ENCODE peak calls at places on chromosomes 11 and 22, in eight cellular contexts. One of them, this sample, is unnamed.

GRCh38 chr11:316031-316701 is 2.3 kb downstream of the IFITM1 start:
- DNase-seq in testis: no peak
- DNase-seq in esophagus squamous epithelium: no peak
- DNase-seq in A549: no peak
- DNase-seq in spleen: peak; percentile 89
- DNase-seq in body of pancreas: no peak
- DNase-seq in tibial nerve: no peak
- DNase-seq in heart left ventricle: peak; percentile 51
- DNase-seq in this sample: no peak

GRCh38 chr11:88178211-88178610 is 3.0 kb upstream of the RAB38 start:
- DNase-seq in testis: peak; percentile 46
- DNase-seq in esophagus squamous epithelium: no peak
- DNase-seq in A549: no peak
- DNase-seq in spleen: no peak
- DNase-seq in body of pancreas: no peak
- DNase-seq in tibial nerve: no peak
- DNase-seq in heart left ventricle: no peak
- DNase-seq in this sample: no peak

GRCh38 chr22:38353142-38353629 is 36.0 kb upstream of the CSNK1E start:
- DNase-seq in testis: peak; percentile 65
- DNase-seq in esophagus squamous epithelium: no peak
- DNase-seq in A549: peak; percentile 56
- DNase-seq in spleen: peak; percentile 94
- DNase-seq in body of pancreas: peak; percentile 71
- DNase-seq in tibial nerve: peak; percentile 48
- DNase-seq in heart left ventricle: peak; percentile 63
- DNase-seq in this sample: peak; percentile 63

GRCh38 chr11:15957234-15957633 is 399.1 kb downstream of the SOX6 start:
- DNase-seq in testis: no peak
- DNase-seq in esophagus squamous epithelium: no peak
- DNase-seq in A549: no peak
- DNase-seq in spleen: no peak
- DNase-seq in body of pancreas: no peak
- DNase-seq in tibial nerve: no peak
- DNase-seq in heart left ventricle: no peak
- DNase-seq in this sample: no peak

GRCh38 chr22:21446128-21446826 is 20.9 kb upstream of the TMEM191C start:
- DNase-seq in testis: peak; percentile 12
- DNase-seq in esophagus squamous epithelium: no peak
- DNase-seq in A549: no peak
- DNase-seq in spleen: peak; percentile 64
- DNase-seq in body of pancreas: no peak
- DNase-seq in tibial nerve: no peak
- DNase-seq in heart left ventricle: no peak
- DNase-seq in this sample: no peak

GRCh38 chr22:29954203-29954855 is 71.4 kb downstream of the MTMR3 start:
- DNase-seq in testis: no peak
- DNase-seq in esophagus squamous epithelium: no peak
- DNase-seq in A549: no peak
- DNase-seq in spleen: no peak
- DNase-seq in body of pancreas: no peak
- DNase-seq in tibial nerve: no peak
- DNase-seq in heart left ventricle: no peak
- DNase-seq in this sample: peak; percentile 87

GRCh38 chr11:19819148-19819547 is 106.5 kb downstream of the NAV2 start:
- DNase-seq in testis: no peak
- DNase-seq in esophagus squamous epithelium: no peak
- DNase-seq in A549: no peak
- DNase-seq in spleen: no peak
- DNase-seq in body of pancreas: no peak
- DNase-seq in tibial nerve: no peak
- DNase-seq in heart left ventricle: no peak
- DNase-seq in this sample: no peak

GRCh38 chr22:27850000-27850465 is 48.5 kb upstream of the MN1 start:
- DNase-seq in testis: peak; percentile 59
- DNase-seq in esophagus squamous epithelium: no peak
- DNase-seq in A549: no peak
- DNase-seq in spleen: no peak
- DNase-seq in body of pancreas: no peak
- DNase-seq in tibial nerve: peak; percentile 56
- DNase-seq in heart left ventricle: no peak
- DNase-seq in this sample: no peak

GRCh38 chr22:37409557-37409956 is 17.7 kb downstream of the ELFN2 start:
- DNase-seq in testis: no peak
- DNase-seq in esophagus squamous epithelium: no peak
- DNase-seq in A549: no peak
- DNase-seq in spleen: no peak
- DNase-seq in body of pancreas: no peak
- DNase-seq in tibial nerve: no peak
- DNase-seq in heart left ventricle: no peak
- DNase-seq in this sample: no peak

GRCh38 chr11:14907411-14908213 is 15.6 kb upstream of the CYP2R1 start:
- DNase-seq in testis: peak; percentile 94
- DNase-seq in esophagus squamous epithelium: peak; percentile 12
- DNase-seq in A549: peak; percentile 17
- DNase-seq in spleen: peak; percentile 96
- DNase-seq in body of pancreas: peak; percentile 86
- DNase-seq in tibial nerve: peak; percentile 80
- DNase-seq in heart left ventricle: peak; percentile 54
- DNase-seq in this sample: peak; percentile 88

GRCh38 chr11:12694182-12694531 is 19.9 kb downstream of the TEAD1 start:
- DNase-seq in testis: peak; percentile 44
- DNase-seq in esophagus squamous epithelium: no peak
- DNase-seq in A549: no peak
- DNase-seq in spleen: no peak
- DNase-seq in body of pancreas: peak; percentile 57
- DNase-seq in tibial nerve: no peak
- DNase-seq in heart left ventricle: no peak
- DNase-seq in this sample: no peak

GRCh38 chr11:123587044-123587443 is 67.4 kb downstream of the SCN3B start:
- DNase-seq in testis: no peak
- DNase-seq in esophagus squamous epithelium: no peak
- DNase-seq in A549: peak; percentile 61
- DNase-seq in spleen: no peak
- DNase-seq in body of pancreas: no peak
- DNase-seq in tibial nerve: no peak
- DNase-seq in heart left ventricle: no peak
- DNase-seq in this sample: no peak

GRCh38 chr22:20637740-20638139 is 130.3 kb downstream of the MED15 start:
- DNase-seq in testis: no peak
- DNase-seq in esophagus squamous epithelium: no peak
- DNase-seq in A549: no peak
- DNase-seq in spleen: no peak
- DNase-seq in body of pancreas: no peak
- DNase-seq in tibial nerve: no peak
- DNase-seq in heart left ventricle: no peak
- DNase-seq in this sample: no peak

GRCh38 chr22:46969491-46969890 is 207.0 kb downstream of the TBC1D22A start:
- DNase-seq in testis: no peak
- DNase-seq in esophagus squamous epithelium: no peak
- DNase-seq in A549: no peak
- DNase-seq in spleen: no peak
- DNase-seq in body of pancreas: no peak
- DNase-seq in tibial nerve: no peak
- DNase-seq in heart left ventricle: no peak
- DNase-seq in this sample: no peak

GRCh38 chr11:114479331-114479730 is 40.1 kb downstream of the REXO2 start:
- DNase-seq in testis: no peak
- DNase-seq in esophagus squamous epithelium: no peak
- DNase-seq in A549: no peak
- DNase-seq in spleen: no peak
- DNase-seq in body of pancreas: no peak
- DNase-seq in tibial nerve: no peak
- DNase-seq in heart left ventricle: no peak
- DNase-seq in this sample: no peak

GRCh38 chr22:42432020-42432596 is at the start of gene NFAM1:
- DNase-seq in testis: no peak
- DNase-seq in esophagus squamous epithelium: no peak
- DNase-seq in A549: no peak
- DNase-seq in spleen: peak; percentile 94
- DNase-seq in body of pancreas: no peak
- DNase-seq in tibial nerve: no peak
- DNase-seq in heart left ventricle: peak; percentile 62
- DNase-seq in this sample: no peak

GRCh38 chr11:1770528-1770927 is 6.8 kb upstream of the CTSD start:
- DNase-seq in testis: no peak
- DNase-seq in esophagus squamous epithelium: no peak
- DNase-seq in A549: no peak
- DNase-seq in spleen: peak; percentile 85
- DNase-seq in body of pancreas: no peak
- DNase-seq in tibial nerve: no peak
- DNase-seq in heart left ventricle: no peak
- DNase-seq in this sample: no peak

GRCh38 chr11:97786961-97787360 is 1233.8 kb upstream of the CNTN5 start:
- DNase-seq in testis: no peak
- DNase-seq in esophagus squamous epithelium: no peak
- DNase-seq in A549: no peak
- DNase-seq in spleen: no peak
- DNase-seq in body of pancreas: no peak
- DNase-seq in tibial nerve: no peak
- DNase-seq in heart left ventricle: no peak
- DNase-seq in this sample: no peak

GRCh38 chr22:30649430-30650007 is 13.9 kb downstream of the SLC35E4 start:
- DNase-seq in testis: no peak
- DNase-seq in esophagus squamous epithelium: peak; percentile 30
- DNase-seq in A549: no peak
- DNase-seq in spleen: no peak
- DNase-seq in body of pancreas: no peak
- DNase-seq in tibial nerve: no peak
- DNase-seq in heart left ventricle: peak; percentile 25
- DNase-seq in this sample: peak; percentile 77

GRCh38 chr11:2575611-2576051 is 124.2 kb downstream of the KCNQ1OT1 start:
- DNase-seq in testis: no peak
- DNase-seq in esophagus squamous epithelium: no peak
- DNase-seq in A549: no peak
- DNase-seq in spleen: peak; percentile 58
- DNase-seq in body of pancreas: peak; percentile 8
- DNase-seq in tibial nerve: no peak
- DNase-seq in heart left ventricle: no peak
- DNase-seq in this sample: no peak

GRCh38 chr11:134643519-134644042 is 231.5 kb upstream of the B3GAT1 start:
- DNase-seq in testis: no peak
- DNase-seq in esophagus squamous epithelium: no peak
- DNase-seq in A549: no peak
- DNase-seq in spleen: no peak
- DNase-seq in body of pancreas: no peak
- DNase-seq in tibial nerve: no peak
- DNase-seq in heart left ventricle: no peak
- DNase-seq in this sample: no peak

GRCh38 chr11:6618117-6619020 is 853 bp downstream of the TPP1 start:
- DNase-seq in testis: peak; percentile 69
- DNase-seq in esophagus squamous epithelium: no peak
- DNase-seq in A549: no peak
- DNase-seq in spleen: peak; percentile 86
- DNase-seq in body of pancreas: no peak
- DNase-seq in tibial nerve: peak; percentile 40
- DNase-seq in heart left ventricle: peak; percentile 70
- DNase-seq in this sample: peak; percentile 74

GRCh38 chr11:76445122-76446084 is 585 bp downstream of the EMSY start:
- DNase-seq in testis: peak; percentile 81
- DNase-seq in esophagus squamous epithelium: peak; percentile 25
- DNase-seq in A549: peak; percentile 87
- DNase-seq in spleen: peak; percentile 92
- DNase-seq in body of pancreas: peak; percentile 66
- DNase-seq in tibial nerve: peak; percentile 61
- DNase-seq in heart left ventricle: peak; percentile 80
- DNase-seq in this sample: peak; percentile 86
- TF ChIP-seq POLR2A in testis: no peak
- TF ChIP-seq POLR2A in esophagus squamous epithelium: no peak
- TF ChIP-seq POLR2A in A549: peak; percentile 31
- TF ChIP-seq POLR2A in spleen: no peak
- TF ChIP-seq POLR2A in body of pancreas: peak; percentile 27
- TF ChIP-seq POLR2A in tibial nerve: no peak
- TF ChIP-seq POLR2A in heart left ventricle: no peak
- TF ChIP-seq POLR2A in this sample: no peak

DNA sequence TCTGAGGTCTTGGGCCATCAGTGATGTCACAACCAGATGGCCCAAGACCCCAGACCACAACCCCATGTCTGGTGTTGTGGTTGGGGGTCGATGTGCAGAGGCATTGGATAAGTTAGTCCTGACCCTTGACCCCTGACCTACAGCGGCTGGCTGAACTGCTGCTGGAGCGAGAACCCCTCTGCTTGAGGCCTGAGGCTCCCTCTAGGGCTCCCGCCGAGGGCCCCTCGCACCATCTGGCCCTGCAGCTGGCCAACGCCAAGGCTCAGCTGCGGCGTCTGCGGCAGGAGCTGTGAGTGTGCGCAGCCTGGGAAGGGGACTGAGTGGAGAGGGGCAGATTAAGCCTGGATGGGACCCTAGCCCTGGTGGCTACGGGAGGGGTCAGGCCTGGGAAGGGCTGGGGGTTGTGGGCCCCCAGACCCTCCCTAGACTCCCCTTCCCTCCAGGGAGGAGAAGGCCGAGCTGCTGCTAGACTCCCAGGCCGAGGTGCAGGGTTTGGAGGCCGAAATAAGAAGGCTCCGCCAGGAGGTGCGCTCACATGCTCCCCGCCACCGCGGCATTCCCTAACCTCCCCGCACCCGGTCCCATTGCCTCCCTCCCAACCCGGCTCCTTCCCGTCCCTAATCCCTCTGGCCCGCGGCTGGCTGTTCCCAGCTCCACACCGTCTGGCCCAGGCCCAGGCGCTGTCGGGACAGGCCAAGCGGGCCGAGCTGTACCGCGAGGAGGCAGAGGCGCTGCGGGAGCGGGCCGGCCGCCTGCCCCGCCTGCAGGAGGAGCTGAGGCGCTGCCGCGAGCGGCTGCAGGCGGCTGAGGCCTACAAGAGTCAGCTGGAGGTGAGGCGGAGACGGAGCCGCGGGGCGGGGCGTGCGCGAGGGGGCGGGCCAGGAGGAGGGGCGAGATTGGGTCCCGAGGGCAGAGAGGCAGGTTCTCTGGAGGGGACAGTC is 2.1 kb downstream of the CCDC88B start:
- DNase-seq in testis: peak; percentile 86
- DNase-seq in esophagus squamous epithelium: no peak
- DNase-seq in A549: peak; percentile 91
- DNase-seq in spleen: peak; percentile 97
- DNase-seq in body of pancreas: peak; percentile 97
- DNase-seq in tibial nerve: peak; percentile 72
- DNase-seq in heart left ventricle: peak; percentile 86
- DNase-seq in this sample: peak; percentile 97
- TF ChIP-seq POLR2A in testis: no peak
- TF ChIP-seq POLR2A in esophagus squamous epithelium: no peak
- TF ChIP-seq POLR2A in A549: peak; percentile 85
- TF ChIP-seq POLR2A in spleen: no peak
- TF ChIP-seq POLR2A in body of pancreas: peak; percentile 79
- TF ChIP-seq POLR2A in tibial nerve: no peak
- TF ChIP-seq POLR2A in heart left ventricle: no peak
- TF ChIP-seq POLR2A in this sample: peak; percentile 60

GRCh38 chr11:46916669-46917108 is 1.7 kb downstream of the LRP4 start:
- DNase-seq in testis: peak; percentile 65
- DNase-seq in esophagus squamous epithelium: no peak
- DNase-seq in A549: peak; percentile 94
- DNase-seq in spleen: no peak
- DNase-seq in body of pancreas: peak; percentile 47
- DNase-seq in tibial nerve: no peak
- DNase-seq in heart left ventricle: peak; percentile 72
- DNase-seq in this sample: peak; percentile 25
- TF ChIP-seq POLR2A in testis: no peak
- TF ChIP-seq POLR2A in esophagus squamous epithelium: no peak
- TF ChIP-seq POLR2A in A549: no peak
- TF ChIP-seq POLR2A in spleen: no peak
- TF ChIP-seq POLR2A in body of pancreas: peak; percentile 36
- TF ChIP-seq POLR2A in tibial nerve: no peak
- TF ChIP-seq POLR2A in heart left ventricle: peak; percentile 23
- TF ChIP-seq POLR2A in this sample: no peak

GRCh38 chr22:17811119-17811518 is 36.9 kb upstream of the BID start:
- DNase-seq in testis: no peak
- DNase-seq in esophagus squamous epithelium: no peak
- DNase-seq in A549: no peak
- DNase-seq in spleen: no peak
- DNase-seq in body of pancreas: no peak
- DNase-seq in tibial nerve: no peak
- DNase-seq in heart left ventricle: no peak
- DNase-seq in this sample: no peak
- TF ChIP-seq POLR2A in testis: no peak
- TF ChIP-seq POLR2A in esophagus squamous epithelium: no peak
- TF ChIP-seq POLR2A in A549: no peak
- TF ChIP-seq POLR2A in spleen: no peak
- TF ChIP-seq POLR2A in body of pancreas: no peak
- TF ChIP-seq POLR2A in tibial nerve: no peak
- TF ChIP-seq POLR2A in heart left ventricle: no peak
- TF ChIP-seq POLR2A in this sample: no peak

This sample was measured in erythroblast.